ENCODE peak calls at places on chromosome 17, in six cellular contexts. H is right atrium auricular region; X is IMR-90; K is CD8-positive, alpha-beta memory T cell; L is neural progenitor cell; M is psoas muscle. F is an unnamed sample.

GRCh38 chr17:77531002-77531401 is 390.2 kb downstream of the SEC14L1 start:
- DNase-seq in H (no peak), X (no peak), K (no peak), L (no peak), M (no peak), F (peak; percentile 1)

GRCh38 chr17:77471984-77472836 is 331.4 kb downstream of the SEC14L1 start:
- DNase-seq in H (peak; percentile 73), X (peak; percentile 64), K (peak; percentile 39), L (peak; percentile 92), M (no peak), F (peak; percentile 60)

GRCh38 chr17:76239538-76240274 is 587 bp downstream of the RNF157 start:
- DNase-seq in H (no peak), X (no peak), K (peak; percentile 27), L (peak; percentile 63), M (no peak), F (no peak)

GRCh38 chr17:66309793-66310192 is 7.4 kb downstream of the PRKCA start:
- DNase-seq in H (no peak), X (no peak), K (no peak), L (no peak), M (no peak), F (no peak)

GRCh38 chr17:81436294-81436849 is 41.1 kb downstream of the BAHCC1 start:
- DNase-seq in H (no peak), X (no peak), K (no peak), L (peak; percentile 59), M (peak; percentile 59), F (peak; percentile 60)

GRCh38 chr17:67569873-67570272 is 147.9 kb upstream of the NOL11 start:
- DNase-seq in H (no peak), X (no peak), K (no peak), L (no peak), M (no peak), F (no peak)

GRCh38 chr17:75087558-75088453 is at the start of gene SLC16A5:
- DNase-seq in H (peak; percentile 89), X (peak; percentile 55), K (peak; percentile 47), L (peak; percentile 92), M (peak; percentile 92), F (peak; percentile 92)

GRCh38 chr17:10118788-10119130 is 79.6 kb downstream of the GAS7 start:
- DNase-seq in H (no peak), X (no peak), K (no peak), L (no peak), M (no peak), F (no peak)

GRCh38 chr17:19343256-19343630 is 19.3 kb downstream of the B9D1 start:
- DNase-seq in H (no peak), X (no peak), K (no peak), L (no peak), M (no peak), F (no peak)

GRCh38 chr17:14737984-14738651 is 437.2 kb downstream of the HS3ST3B1 start:
- DNase-seq in H (peak; percentile 84), X (peak; percentile 99), K (no peak), L (peak; percentile 41), M (peak; percentile 82), F (peak; percentile 55)

GRCh38 chr17:50564916-50565315 is 4.4 kb downstream of the CACNA1G start:
- DNase-seq in H (peak; percentile 88), X (peak; percentile 56), K (peak; percentile 25), L (no peak), M (peak; percentile 84), F (peak; percentile 93)

GRCh38 chr17:38603786-38604478 is 1.8 kb downstream of the SRCIN1 start:
- DNase-seq in H (no peak), X (no peak), K (no peak), L (no peak), M (no peak), F (no peak)

GRCh38 chr17:35192708-35193107 is 1.5 kb downstream of the SLC35G3 start:
- DNase-seq in H (no peak), X (no peak), K (peak; percentile 76), L (no peak), M (no peak), F (no peak)

GRCh38 chr17:14921936-14922335 is 343.2 kb downstream of the PMP22 start:
- DNase-seq in H (no peak), X (no peak), K (no peak), L (no peak), M (no peak), F (no peak)

GRCh38 chr17:1710807-1711553 is 803 bp upstream of the TLCD2 start:
- DNase-seq in H (no peak), X (no peak), K (peak; percentile 20), L (peak; percentile 37), M (no peak), F (peak; percentile 67)

GRCh38 chr17:20896153-20896649 is 146.6 kb downstream of the USP22 start:
- DNase-seq in H (no peak), X (peak; percentile 1), K (peak; percentile 23), L (no peak), M (no peak), F (peak; percentile 19)

GRCh38 chr17:71260366-71260765 is 860.5 kb upstream of the SOX9 start:
- DNase-seq in H (no peak), X (peak; percentile 51), K (no peak), L (no peak), M (no peak), F (no peak)

GRCh38 chr17:1953866-1954265 is 71.3 kb downstream of the RTN4RL1 start:
- DNase-seq in H (no peak), X (no peak), K (no peak), L (no peak), M (no peak), F (no peak)

GRCh38 chr17:83181991-83182619 is 102.7 kb downstream of the METRNL start:
- DNase-seq in H (peak; percentile 50), X (no peak), K (no peak), L (no peak), M (no peak), F (peak; percentile 37)

GRCh38 chr17:16881239-16881924 is 90.5 kb downstream of the TNFRSF13B start:
- DNase-seq in H (no peak), X (no peak), K (no peak), L (no peak), M (no peak), F (no peak)

GRCh38 chr17:71224824-71225575 is 895.8 kb upstream of the SOX9 start:
- DNase-seq in H (no peak), X (no peak), K (no peak), L (no peak), M (no peak), F (no peak)

GRCh38 chr17:19733953-19734526 is 14.1 kb downstream of the ALDH3A1 start:
- DNase-seq in H (no peak), X (no peak), K (no peak), L (no peak), M (no peak), F (no peak)

GRCh38 chr17:74431568-74432483 is at the start of gene GPRC5C:
- DNase-seq in H (peak; percentile 77), X (no peak), K (no peak), L (peak; percentile 83), M (peak; percentile 79), F (peak; percentile 78)

GRCh38 chr17:73283250-73283649 is 21.6 kb upstream of the CPSF4L start:
- DNase-seq in H (no peak), X (no peak), K (no peak), L (no peak), M (no peak), F (no peak)

GRCh38 chr17:73282629-73283028 is 20.9 kb upstream of the CPSF4L start:
- DNase-seq in H (no peak), X (no peak), K (no peak), L (no peak), M (no peak), F (peak; percentile 37)

GRCh38 chr17:73284906-73285602 is 23.4 kb upstream of the CPSF4L start:
- DNase-seq in H (no peak), X (no peak), K (no peak), L (no peak), M (no peak), F (peak; percentile 55)

GRCh38 chr17:73284339-73284738 is 22.7 kb upstream of the CPSF4L start:
- DNase-seq in H (no peak), X (no peak), K (no peak), L (peak; percentile 50), M (no peak), F (peak; percentile 18)

GRCh38 chr17:73283841-73284282 is 22.2 kb upstream of the CPSF4L start:
- DNase-seq in H (no peak), X (no peak), K (no peak), L (peak; percentile 88), M (no peak), F (no peak)
- H3K4me1 ChIP-seq in H (no peaks in the 10 kb centered on the region), X (peaks cover 14% of the 10 kb centered on the region), K (no peaks in the 10 kb centered on the region), L (peaks cover 31% of the 10 kb centered on the region), M (peaks cover 2% of the 10 kb centered on the region), F (peaks cover 30% of the 10 kb centered on the region)

GRCh38 chr17:6753565-6753964 is 2.3 kb upstream of the XAF1 start:
- DNase-seq in H (no peak), X (no peak), K (no peak), L (peak; percentile 61), M (no peak), F (no peak)

GRCh38 chr17:6756425-6757012 is 673 bp downstream of the XAF1 start:
- DNase-seq in H (no peak), X (no peak), K (no peak), L (no peak), M (no peak), F (no peak)

GRCh38 chr17:6755731-6756184 is at the start of gene XAF1:
- DNase-seq in H (no peak), X (peak; percentile 33), K (peak; percentile 51), L (no peak), M (no peak), F (peak; percentile 45)

GRCh38 chr17:6753006-6753445 is 2.8 kb upstream of the XAF1 start:
- DNase-seq in H (peak; percentile 69), X (peak; percentile 77), K (peak; percentile 29), L (peak; percentile 57), M (peak; percentile 59), F (peak; percentile 71)

DNA sequence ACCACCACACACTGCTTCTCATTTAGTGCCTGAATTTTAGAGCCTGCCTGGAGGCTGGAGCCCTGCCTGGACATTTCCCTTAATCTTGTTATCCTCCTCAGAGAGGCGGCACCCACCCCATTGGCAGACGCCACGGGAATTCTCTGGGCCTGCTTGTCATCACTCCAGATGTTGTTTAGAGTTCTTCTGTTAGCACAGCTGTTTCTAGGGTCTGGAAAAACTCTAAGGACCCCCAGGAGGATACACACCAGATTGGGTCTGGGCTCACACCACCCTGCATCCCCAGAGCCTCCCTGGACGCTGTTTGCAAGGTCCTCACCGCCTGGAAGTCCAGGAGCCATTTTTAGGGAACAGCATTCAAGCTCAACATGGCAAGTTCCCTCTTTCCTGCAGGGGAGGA is 565 bp upstream of the XAF1 start:
- DNase-seq in H (peak; percentile 74), X (no peak), K (no peak), L (peak; percentile 18), M (peak; percentile 43), F (peak; percentile 90)
- H3K4me3 ChIP-seq in H (peak overlapping the region; percentile 52), X (no peak overlapping the region), K (peak overlapping the region; percentile 90), L (no peak overlapping the region), M (peak overlapping the region; percentile 63), F (peak overlapping the region; percentile 63)

DNA sequence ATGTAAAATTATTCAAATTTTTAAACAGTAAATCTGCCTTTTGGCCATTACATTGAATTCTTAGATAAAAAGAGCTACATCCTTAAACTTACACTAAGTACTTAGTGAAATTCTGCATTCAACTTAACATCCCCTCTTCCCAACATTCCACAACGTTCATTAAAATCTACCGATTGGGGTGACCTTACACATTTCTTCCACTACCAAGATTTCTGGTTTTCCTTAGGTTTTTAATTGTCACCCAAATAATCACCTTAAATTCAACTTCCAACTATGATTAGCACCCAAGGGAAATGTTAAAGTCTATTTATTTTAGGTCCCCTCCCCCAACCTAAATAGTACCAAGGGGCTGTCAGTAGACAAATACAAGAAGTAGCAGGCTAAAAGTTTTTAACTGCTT is 4.9 kb downstream of the SRSF1 start:
- DNase-seq in H (no peak), X (no peak), K (no peak), L (no peak), M (no peak), F (no peak)
- H3K4me1 ChIP-seq in H (no peaks in the 10 kb centered on the region), X (peaks cover 2% of the 10 kb centered on the region), K (peaks cover 38% of the 10 kb centered on the region), L (peaks cover 33% of the 10 kb centered on the region), M (peaks cover 63% of the 10 kb centered on the region), F (no peaks in the 10 kb centered on the region)

GRCh38 chr17:41049110-41049509 is 2.0 kb upstream of the KRTAP2-1 start:
- DNase-seq in H (no peak), X (peak; percentile 84), K (no peak), L (no peak), M (no peak), F (no peak)
- H3K4me3 ChIP-seq in H (no peak overlapping the region), X (no peak overlapping the region), K (no peak overlapping the region), L (no peak overlapping the region), M (no peak overlapping the region), F (no peak overlapping the region)

F was measured in right cardiac atrium.